ENCODE peak calls at places on chromosomes 6 and 20, in eight cellular contexts. N, U, L, Y, C, A, R and O are unnamed samples.

GRCh38 chr6:110063864-110064263 is 85.8 kb downstream of the GPR6 start:
- DNase-seq in L (no peak), Y (no peak), N (no peak), U (no peak), C (no peak), R (no peak), A (no peak), O (no peak)

GRCh38 chr6:45432944-45433343 is 55.2 kb upstream of the SUPT3H start:
- DNase-seq in C (no peak), N (no peak), U (no peak), Y (no peak), R (no peak), A (no peak), L (no peak), O (no peak)

GRCh38 chr20:7694940-7695567 is 245.2 kb downstream of the HAO1 start:
- DNase-seq in U (no peak), L (no peak), C (no peak), R (no peak), N (no peak), A (no peak), Y (no peak), O (no peak)

GRCh38 chr6:105500693-105501092 is 97.8 kb upstream of the PREP start:
- DNase-seq in C (no peak), A (no peak), N (no peak), L (no peak), R (no peak), U (no peak), Y (no peak), O (no peak)

GRCh38 chr6:118889163-118889562 is 4.8 kb upstream of the ASF1A start:
- DNase-seq in Y (no peak), U (no peak), C (no peak), L (no peak), A (peak), N (peak), R (no peak), O (no peak)

GRCh38 chr20:56299362-56299761 is 50.8 kb downstream of the MC3R start:
- DNase-seq in A (no peak), L (no peak), U (no peak), Y (no peak), N (no peak), C (no peak), R (no peak), O (no peak)

GRCh38 chr20:31757254-31757653 is 18.2 kb downstream of the TPX2 start:
- DNase-seq in C (no peak), A (no peak), U (no peak), Y (no peak), N (no peak), L (no peak), R (no peak), O (no peak)

GRCh38 chr6:5334341-5334740 is 73.0 kb downstream of the FARS2 start:
- DNase-seq in Y (no peak), R (no peak), N (no peak), U (no peak), L (no peak), C (no peak), A (no peak), O (no peak)

GRCh38 chr20:40275738-40276137 is 413.3 kb downstream of the MAFB start:
- DNase-seq in C (no peak), Y (no peak), A (no peak), R (no peak), N (no peak), U (no peak), L (no peak), O (no peak)

GRCh38 chr6:3341467-3341866 is 82.7 kb downstream of the PSMG4 start:
- DNase-seq in Y (no peak), R (no peak), U (peak), L (peak), A (no peak), C (no peak), N (peak), O (no peak)

GRCh38 chr20:16518068-16518783 is 55.0 kb downstream of the KIF16B start:
- DNase-seq in U (peak), C (no peak), L (peak), N (peak), R (no peak), A (peak), Y (no peak), O (no peak)

GRCh38 chr6:71544028-71544427 is 255.4 kb downstream of the OGFRL1 start:
- DNase-seq in R (no peak), N (no peak), A (no peak), Y (no peak), U (no peak), C (no peak), L (no peak), O (no peak)

GRCh38 chr6:41729624-41730023 is 5.8 kb downstream of the TFEB start:
- DNase-seq in Y (no peak), C (no peak), N (no peak), R (no peak), U (no peak), L (no peak), A (no peak), O (no peak)

GRCh38 chr6:45209762-45210161 is 118.4 kb upstream of the RUNX2 start:
- DNase-seq in Y (no peak), N (no peak), A (no peak), C (no peak), U (no peak), L (no peak), R (no peak), O (no peak)

GRCh38 chr6:96522469-96523009 is 933 bp downstream of the UFL1 start:
- DNase-seq in A (no peak), L (no peak), Y (no peak), R (no peak), U (peak), C (no peak), N (no peak), O (no peak)

GRCh38 chr6:75143186-75143585 is 62.7 kb downstream of the COL12A1 start:
- DNase-seq in U (no peak), N (no peak), C (no peak), Y (no peak), L (no peak), R (no peak), A (no peak), O (no peak)

GRCh38 chr20:380763-381580 is 412 bp downstream of the TRIB3 start:
- DNase-seq in A (peak), C (peak), U (peak), Y (peak), N (no peak), R (peak), L (no peak), O (peak)

GRCh38 chr20:19253316-19253715 is 40.9 kb downstream of the SLC24A3 start:
- DNase-seq in Y (no peak), N (no peak), L (no peak), U (no peak), C (no peak), A (no peak), R (no peak), O (no peak)

GRCh38 chr6:128339635-128340436 is 180.6 kb downstream of the PTPRK start:
- DNase-seq in C (no peak), A (no peak), R (no peak), N (no peak), U (no peak), Y (no peak), L (no peak), O (no peak)

GRCh38 chr6:51608932-51609331 is 478.5 kb downstream of the PKHD1 start:
- DNase-seq in A (no peak), U (no peak), N (no peak), R (no peak), L (no peak), C (no peak), Y (no peak), O (no peak)

GRCh38 chr6:1952726-1953360 is 292.6 kb downstream of the GMDS start:
- DNase-seq in Y (no peak), N (no peak), A (no peak), L (no peak), U (peak), R (no peak), C (no peak), O (no peak)

GRCh38 chr6:11606287-11606686 is 68.7 kb downstream of the TMEM170B start:
- DNase-seq in R (no peak), Y (no peak), A (no peak), C (no peak), N (peak), L (no peak), U (no peak), O (no peak)